ENCODE peak calls at places on chromosome 16, in four cellular contexts. Q is Jurkat, Clone E6-1; T is stimulated activated CD4-positive, alpha-beta T cell treated with anti-CD3 and anti-CD28 coated beads, TNF-alpha, amount 100 ng/mL, for 4 hours; F is DMS 273 treated with DMSO at 0.1 percent for 48 hours. S is an unnamed sample.

GRCh38 chr16:86011532-86011931 is 112.6 kb downstream of the IRF8 start:
- DNase-seq in T (no peak), F (no peak), Q (no peak), S (no peak)

GRCh38 chr16:15993946-15994665 is 44.7 kb downstream of the ABCC1 start:
- DNase-seq in T (no peak), F (no peak), Q (no peak), S (no peak)

GRCh38 chr16:15041260-15042011 is 14.4 kb downstream of the NTAN1 start:
- DNase-seq in F (peak), Q (no peak), T (no peak), S (no peak)

GRCh38 chr16:12646490-12647274 is 157.0 kb downstream of the CPPED1 start:
- DNase-seq in Q (peak), T (no peak), F (no peak), S (peak)

GRCh38 chr16:48194828-48195566 is 39.2 kb upstream of the ABCC12 start:
- DNase-seq in T (no peak), F (peak), Q (no peak), S (no peak)

GRCh38 chr16:27598226-27598625 is 48.3 kb downstream of the KATNIP start:
- DNase-seq in F (no peak), Q (no peak), T (no peak), S (no peak)

GRCh38 chr16:24540575-24541240 is 1.3 kb downstream of the RBBP6 start:
- DNase-seq in T (no peak), F (peak), Q (no peak), S (peak)

GRCh38 chr16:82150569-82150968 is 19.5 kb downstream of the MPHOSPH6 start:
- DNase-seq in T (no peak), F (no peak), Q (no peak), S (no peak)

GRCh38 chr16:79638386-79639106 is 38.0 kb upstream of the MAF start:
- DNase-seq in Q (no peak), F (no peak), T (no peak), S (no peak)

GRCh38 chr16:88640039-88640495 is 1.7 kb downstream of the IL17C start:
- DNase-seq in F (no peak), T (no peak), Q (no peak), S (no peak)

GRCh38 chr16:86906608-86907007 is 328.3 kb downstream of the FOXL1 start:
- DNase-seq in Q (no peak), T (no peak), F (no peak), S (no peak)